ENCODE peak calls at places on chromosomes 7 and 10, in five cellular contexts. One of them, this sample, is unnamed.

GRCh38 chr10:17643339-17643754 is 604 bp upstream of the STAM start:
- DNase-seq in fibroblast of pulmonary artery: peak
- DNase-seq in OCI-LY7: no peak
- DNase-seq in fibroblast of lung: peak
- DNase-seq in CD8-positive, alpha-beta T cell: no peak
- DNase-seq in this sample: peak

GRCh38 chr10:109282510-109282909 is 640.8 kb downstream of the XPNPEP1 start:
- DNase-seq in fibroblast of pulmonary artery: peak
- DNase-seq in OCI-LY7: no peak
- DNase-seq in fibroblast of lung: peak
- DNase-seq in CD8-positive, alpha-beta T cell: no peak
- DNase-seq in this sample: peak

GRCh38 chr7:23545493-23545892 is 13.7 kb upstream of the TRA2A start:
- DNase-seq in fibroblast of pulmonary artery: no peak
- DNase-seq in OCI-LY7: no peak
- DNase-seq in fibroblast of lung: no peak
- DNase-seq in CD8-positive, alpha-beta T cell: no peak
- DNase-seq in this sample: no peak

GRCh38 chr10:45602082-45602730 is 70.4 kb downstream of the ZFAND4 start:
- DNase-seq in fibroblast of pulmonary artery: peak
- DNase-seq in OCI-LY7: no peak
- DNase-seq in fibroblast of lung: peak
- DNase-seq in CD8-positive, alpha-beta T cell: no peak
- DNase-seq in this sample: peak

GRCh38 chr7:70849580-70850235 is 282.2 kb upstream of the GALNT17 start:
- DNase-seq in fibroblast of pulmonary artery: no peak
- DNase-seq in OCI-LY7: no peak
- DNase-seq in fibroblast of lung: no peak
- DNase-seq in CD8-positive, alpha-beta T cell: no peak
- DNase-seq in this sample: no peak

GRCh38 chr7:101133621-101134398 is 6.9 kb downstream of the SERPINE1 start:
- DNase-seq in fibroblast of pulmonary artery: peak
- DNase-seq in OCI-LY7: no peak
- DNase-seq in fibroblast of lung: peak
- DNase-seq in CD8-positive, alpha-beta T cell: no peak
- DNase-seq in this sample: no peak

GRCh38 chr7:101363734-101364374 is 1.2 kb downstream of the COL26A1 start:
- DNase-seq in fibroblast of pulmonary artery: peak
- DNase-seq in OCI-LY7: peak
- DNase-seq in fibroblast of lung: peak
- DNase-seq in CD8-positive, alpha-beta T cell: peak
- DNase-seq in this sample: no peak

GRCh38 chr10:72638586-72639440 is 12.9 kb upstream of the MICU1 start:
- DNase-seq in fibroblast of pulmonary artery: no peak
- DNase-seq in OCI-LY7: no peak
- DNase-seq in fibroblast of lung: no peak
- DNase-seq in CD8-positive, alpha-beta T cell: no peak
- DNase-seq in this sample: no peak

GRCh38 chr7:134844200-134844599 is 64.8 kb downstream of the CALD1 start:
- DNase-seq in fibroblast of pulmonary artery: no peak
- DNase-seq in OCI-LY7: no peak
- DNase-seq in fibroblast of lung: no peak
- DNase-seq in CD8-positive, alpha-beta T cell: no peak
- DNase-seq in this sample: no peak

GRCh38 chr10:125159486-125159931 is 854 bp downstream of the CTBP2 start:
- DNase-seq in fibroblast of pulmonary artery: no peak
- DNase-seq in OCI-LY7: no peak
- DNase-seq in fibroblast of lung: no peak
- DNase-seq in CD8-positive, alpha-beta T cell: no peak
- DNase-seq in this sample: no peak

GRCh38 chr7:51129527-51130472 is 186.8 kb downstream of the COBL start:
- DNase-seq in fibroblast of pulmonary artery: no peak
- DNase-seq in OCI-LY7: no peak
- DNase-seq in fibroblast of lung: no peak
- DNase-seq in CD8-positive, alpha-beta T cell: no peak
- DNase-seq in this sample: no peak

GRCh38 chr7:6026011-6026819 is 5.0 kb upstream of the ANKRD61 start:
- DNase-seq in fibroblast of pulmonary artery: peak
- DNase-seq in OCI-LY7: peak
- DNase-seq in fibroblast of lung: peak
- DNase-seq in CD8-positive, alpha-beta T cell: peak
- DNase-seq in this sample: no peak

GRCh38 chr10:102781089-102781920 is 37.6 kb downstream of the WBP1L start:
- DNase-seq in fibroblast of pulmonary artery: peak
- DNase-seq in OCI-LY7: no peak
- DNase-seq in fibroblast of lung: no peak
- DNase-seq in CD8-positive, alpha-beta T cell: no peak
- DNase-seq in this sample: no peak

GRCh38 chr7:94087664-94088352 is 83.7 kb upstream of the BET1 start:
- DNase-seq in fibroblast of pulmonary artery: peak
- DNase-seq in OCI-LY7: peak
- DNase-seq in fibroblast of lung: peak
- DNase-seq in CD8-positive, alpha-beta T cell: no peak
- DNase-seq in this sample: peak
- H3K4me3 ChIP-seq in fibroblast of pulmonary artery: peak
- H3K4me3 ChIP-seq in OCI-LY7: peak
- H3K4me3 ChIP-seq in fibroblast of lung: no peak
- H3K4me3 ChIP-seq in CD8-positive, alpha-beta T cell: peak
- H3K4me3 ChIP-seq in this sample: no peak

GRCh38 chr10:119737827-119738226 is 12.0 kb downstream of the INPP5F start:
- DNase-seq in fibroblast of pulmonary artery: peak
- DNase-seq in OCI-LY7: no peak
- DNase-seq in fibroblast of lung: peak
- DNase-seq in CD8-positive, alpha-beta T cell: no peak
- DNase-seq in this sample: peak
- H3K4me3 ChIP-seq in fibroblast of pulmonary artery: no peak
- H3K4me3 ChIP-seq in OCI-LY7: no peak
- H3K4me3 ChIP-seq in fibroblast of lung: no peak
- H3K4me3 ChIP-seq in CD8-positive, alpha-beta T cell: no peak
- H3K4me3 ChIP-seq in this sample: no peak

DNA sequence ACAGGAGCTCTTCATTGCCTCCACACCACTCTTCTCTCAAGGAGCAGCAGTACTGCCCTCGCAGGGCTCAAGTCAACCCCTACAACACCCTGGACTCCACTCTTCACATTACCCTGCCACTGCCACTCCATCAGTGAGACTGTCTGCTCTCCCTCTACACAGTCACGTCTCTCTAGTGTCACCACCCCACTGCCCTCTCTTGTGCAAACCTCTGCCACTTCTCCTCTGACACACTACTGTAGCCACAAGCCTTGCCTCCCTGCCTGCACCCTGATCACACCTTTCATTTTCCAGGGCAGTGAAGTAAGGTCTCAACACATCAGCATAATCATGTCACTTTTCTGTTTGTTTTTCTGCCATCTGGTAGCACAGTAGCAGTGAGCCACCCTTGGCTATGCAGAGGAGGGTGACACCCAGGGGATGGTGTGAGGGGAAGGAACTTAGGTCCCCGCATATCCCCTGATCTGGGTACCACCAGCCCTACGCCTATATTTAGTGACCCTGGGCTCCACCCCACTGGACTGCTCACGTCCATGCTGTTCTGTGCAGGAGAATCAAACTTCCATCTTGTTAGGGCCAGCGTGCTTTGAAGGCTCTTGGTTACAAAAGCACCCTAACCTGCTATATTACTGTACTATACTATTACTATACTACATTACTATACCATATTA is 1.6 kb downstream of the C10orf143 start:
- DNase-seq in fibroblast of pulmonary artery: no peak
- DNase-seq in OCI-LY7: peak
- DNase-seq in fibroblast of lung: no peak
- DNase-seq in CD8-positive, alpha-beta T cell: no peak
- DNase-seq in this sample: no peak
- H3K4me3 ChIP-seq in fibroblast of pulmonary artery: peak
- H3K4me3 ChIP-seq in OCI-LY7: peak
- H3K4me3 ChIP-seq in fibroblast of lung: peak
- H3K4me3 ChIP-seq in CD8-positive, alpha-beta T cell: no peak
- H3K4me3 ChIP-seq in this sample: peak

GRCh38 chr10:110495731-110496552 is 1.8 kb upstream of the DUSP5 start:
- DNase-seq in fibroblast of pulmonary artery: peak
- DNase-seq in OCI-LY7: no peak
- DNase-seq in fibroblast of lung: peak
- DNase-seq in CD8-positive, alpha-beta T cell: no peak
- DNase-seq in this sample: peak
- H3K4me3 ChIP-seq in fibroblast of pulmonary artery: peak
- H3K4me3 ChIP-seq in OCI-LY7: no peak
- H3K4me3 ChIP-seq in fibroblast of lung: peak
- H3K4me3 ChIP-seq in CD8-positive, alpha-beta T cell: no peak
- H3K4me3 ChIP-seq in this sample: peak

GRCh38 chr10:100750291-100751210 is 5.2 kb downstream of the PAX2 start:
- DNase-seq in fibroblast of pulmonary artery: no peak
- DNase-seq in OCI-LY7: no peak
- DNase-seq in fibroblast of lung: no peak
- DNase-seq in CD8-positive, alpha-beta T cell: no peak
- DNase-seq in this sample: no peak

GRCh38 chr10:100749309-100750217 is 4.2 kb downstream of the PAX2 start:
- DNase-seq in fibroblast of pulmonary artery: no peak
- DNase-seq in OCI-LY7: no peak
- DNase-seq in fibroblast of lung: no peak
- DNase-seq in CD8-positive, alpha-beta T cell: no peak
- DNase-seq in this sample: no peak

GRCh38 chr10:100748251-100749058 is 3.1 kb downstream of the PAX2 start:
- DNase-seq in fibroblast of pulmonary artery: no peak
- DNase-seq in OCI-LY7: no peak
- DNase-seq in fibroblast of lung: no peak
- DNase-seq in CD8-positive, alpha-beta T cell: no peak
- DNase-seq in this sample: no peak

GRCh38 chr10:100747826-100748231 is 2.4 kb downstream of the PAX2 start:
- DNase-seq in fibroblast of pulmonary artery: no peak
- DNase-seq in OCI-LY7: no peak
- DNase-seq in fibroblast of lung: no peak
- DNase-seq in CD8-positive, alpha-beta T cell: no peak
- DNase-seq in this sample: no peak

GRCh38 chr10:100749059-100749308 is 3.6 kb downstream of the PAX2 start:
- DNase-seq in fibroblast of pulmonary artery: no peak
- DNase-seq in OCI-LY7: no peak
- DNase-seq in fibroblast of lung: no peak
- DNase-seq in CD8-positive, alpha-beta T cell: no peak
- DNase-seq in this sample: no peak
- H3K4me3 ChIP-seq in fibroblast of pulmonary artery: no peak
- H3K4me3 ChIP-seq in OCI-LY7: no peak
- H3K4me3 ChIP-seq in fibroblast of lung: no peak
- H3K4me3 ChIP-seq in CD8-positive, alpha-beta T cell: no peak
- H3K4me3 ChIP-seq in this sample: no peak

This sample was measured in skeletal muscle cell.